ENCODE peak calls at places on chromosomes 7 and 10, in eight cellular contexts. One of them, this sample, is unnamed.

GRCh38 chr10:110820321-110820814 is 51.4 kb upstream of the PDCD4 start:
- DNase-seq in AML-193: no peak
- DNase-seq in neural crest cell: no peak
- DNase-seq in activated naive CD4-positive, alpha-beta T cell treated with anti-CD3 and anti-CD28 coated beads, Interleukin-2, amount 50 U/mL, for 16 hours: no peak
- DNase-seq in iris pigment epithelial cell: no peak
- DNase-seq in astrocyte of the spinal cord: no peak
- DNase-seq in NCI-H526 treated with DMSO at 0.1 percent for 48 hours: no peak
- DNase-seq in GM13976: no peak
- DNase-seq in this sample: no peak

GRCh38 chr10:20115929-20116328 is 299.7 kb downstream of the PLXDC2 start:
- DNase-seq in iris pigment epithelial cell: no peak
- DNase-seq in AML-193: no peak
- DNase-seq in astrocyte of the spinal cord: no peak
- DNase-seq in neural crest cell: no peak
- DNase-seq in activated naive CD4-positive, alpha-beta T cell treated with anti-CD3 and anti-CD28 coated beads, Interleukin-2, amount 50 U/mL, for 16 hours: no peak
- DNase-seq in GM13976: no peak
- DNase-seq in NCI-H526 treated with DMSO at 0.1 percent for 48 hours: no peak
- DNase-seq in this sample: no peak

GRCh38 chr10:45375716-45376231 is 1.8 kb downstream of the ALOX5 start:
- DNase-seq in AML-193: peak
- DNase-seq in NCI-H526 treated with DMSO at 0.1 percent for 48 hours: peak
- DNase-seq in astrocyte of the spinal cord: no peak
- DNase-seq in GM13976: peak
- DNase-seq in neural crest cell: no peak
- DNase-seq in activated naive CD4-positive, alpha-beta T cell treated with anti-CD3 and anti-CD28 coated beads, Interleukin-2, amount 50 U/mL, for 16 hours: no peak
- DNase-seq in iris pigment epithelial cell: no peak
- DNase-seq in this sample: no peak

GRCh38 chr7:90176195-90176594 is 21.9 kb downstream of the STEAP1 start:
- DNase-seq in activated naive CD4-positive, alpha-beta T cell treated with anti-CD3 and anti-CD28 coated beads, Interleukin-2, amount 50 U/mL, for 16 hours: no peak
- DNase-seq in AML-193: no peak
- DNase-seq in iris pigment epithelial cell: no peak
- DNase-seq in astrocyte of the spinal cord: no peak
- DNase-seq in NCI-H526 treated with DMSO at 0.1 percent for 48 hours: no peak
- DNase-seq in GM13976: no peak
- DNase-seq in neural crest cell: no peak
- DNase-seq in this sample: no peak

GRCh38 chr7:47241112-47242065 is 340.5 kb downstream of the TNS3 start:
- DNase-seq in astrocyte of the spinal cord: no peak
- DNase-seq in activated naive CD4-positive, alpha-beta T cell treated with anti-CD3 and anti-CD28 coated beads, Interleukin-2, amount 50 U/mL, for 16 hours: no peak
- DNase-seq in AML-193: no peak
- DNase-seq in iris pigment epithelial cell: no peak
- DNase-seq in neural crest cell: no peak
- DNase-seq in GM13976: no peak
- DNase-seq in NCI-H526 treated with DMSO at 0.1 percent for 48 hours: no peak
- DNase-seq in this sample: no peak

GRCh38 chr10:109939253-109939961 is 16.1 kb upstream of the XPNPEP1 start:
- DNase-seq in iris pigment epithelial cell: no peak
- DNase-seq in activated naive CD4-positive, alpha-beta T cell treated with anti-CD3 and anti-CD28 coated beads, Interleukin-2, amount 50 U/mL, for 16 hours: no peak
- DNase-seq in GM13976: no peak
- DNase-seq in astrocyte of the spinal cord: no peak
- DNase-seq in AML-193: no peak
- DNase-seq in NCI-H526 treated with DMSO at 0.1 percent for 48 hours: no peak
- DNase-seq in neural crest cell: no peak
- DNase-seq in this sample: no peak

GRCh38 chr10:79027147-79028055 is 41.4 kb upstream of the ZMIZ1 start:
- DNase-seq in AML-193: no peak
- DNase-seq in activated naive CD4-positive, alpha-beta T cell treated with anti-CD3 and anti-CD28 coated beads, Interleukin-2, amount 50 U/mL, for 16 hours: no peak
- DNase-seq in NCI-H526 treated with DMSO at 0.1 percent for 48 hours: no peak
- DNase-seq in GM13976: no peak
- DNase-seq in astrocyte of the spinal cord: no peak
- DNase-seq in iris pigment epithelial cell: no peak
- DNase-seq in neural crest cell: no peak
- DNase-seq in this sample: peak

GRCh38 chr10:93515071-93515962 is 18.9 kb downstream of the CEP55 start:
- DNase-seq in activated naive CD4-positive, alpha-beta T cell treated with anti-CD3 and anti-CD28 coated beads, Interleukin-2, amount 50 U/mL, for 16 hours: no peak
- DNase-seq in GM13976: no peak
- DNase-seq in NCI-H526 treated with DMSO at 0.1 percent for 48 hours: no peak
- DNase-seq in iris pigment epithelial cell: peak
- DNase-seq in AML-193: peak
- DNase-seq in neural crest cell: no peak
- DNase-seq in astrocyte of the spinal cord: no peak
- DNase-seq in this sample: no peak

GRCh38 chr10:104666106-104666505 is 25.0 kb downstream of the SORCS3 start:
- DNase-seq in iris pigment epithelial cell: no peak
- DNase-seq in neural crest cell: no peak
- DNase-seq in NCI-H526 treated with DMSO at 0.1 percent for 48 hours: no peak
- DNase-seq in GM13976: no peak
- DNase-seq in astrocyte of the spinal cord: no peak
- DNase-seq in AML-193: no peak
- DNase-seq in activated naive CD4-positive, alpha-beta T cell treated with anti-CD3 and anti-CD28 coated beads, Interleukin-2, amount 50 U/mL, for 16 hours: no peak
- DNase-seq in this sample: no peak

GRCh38 chr7:111262293-111263116 is 171.6 kb downstream of the LRRN3 start:
- DNase-seq in astrocyte of the spinal cord: no peak
- DNase-seq in activated naive CD4-positive, alpha-beta T cell treated with anti-CD3 and anti-CD28 coated beads, Interleukin-2, amount 50 U/mL, for 16 hours: no peak
- DNase-seq in neural crest cell: no peak
- DNase-seq in NCI-H526 treated with DMSO at 0.1 percent for 48 hours: no peak
- DNase-seq in iris pigment epithelial cell: no peak
- DNase-seq in AML-193: no peak
- DNase-seq in GM13976: no peak
- DNase-seq in this sample: no peak

GRCh38 chr7:6500691-6501090 is 50.6 kb downstream of the GRID2IP start:
- DNase-seq in astrocyte of the spinal cord: no peak
- DNase-seq in iris pigment epithelial cell: no peak
- DNase-seq in activated naive CD4-positive, alpha-beta T cell treated with anti-CD3 and anti-CD28 coated beads, Interleukin-2, amount 50 U/mL, for 16 hours: no peak
- DNase-seq in GM13976: no peak
- DNase-seq in neural crest cell: no peak
- DNase-seq in NCI-H526 treated with DMSO at 0.1 percent for 48 hours: no peak
- DNase-seq in AML-193: no peak
- DNase-seq in this sample: no peak

GRCh38 chr10:48957361-48957760 is 17.7 kb upstream of the LRRC18 start:
- DNase-seq in GM13976: no peak
- DNase-seq in AML-193: no peak
- DNase-seq in astrocyte of the spinal cord: no peak
- DNase-seq in NCI-H526 treated with DMSO at 0.1 percent for 48 hours: no peak
- DNase-seq in neural crest cell: no peak
- DNase-seq in activated naive CD4-positive, alpha-beta T cell treated with anti-CD3 and anti-CD28 coated beads, Interleukin-2, amount 50 U/mL, for 16 hours: no peak
- DNase-seq in iris pigment epithelial cell: no peak
- DNase-seq in this sample: no peak